ENCODE peak calls at places on chromosomes 16 and 17, in five cellular contexts. X, B, V, K and O are unnamed samples.

GRCh38 chr17:63698886-63699637 is 863 bp downstream of the LIMD2 start:
- DNase-seq in X (peak), B (peak), V (peak), K (peak), O (peak)

GRCh38 chr16:87970206-87970605 is 19.0 kb downstream of the BANP start:
- DNase-seq in X (no peak), B (no peak), V (no peak), K (no peak), O (no peak)

GRCh38 chr17:12983986-12984932 is 33.6 kb downstream of the ELAC2 start:
- DNase-seq in X (no peak), B (no peak), V (peak), K (peak), O (peak)

GRCh38 chr17:28963212-28963611 is 11.9 kb upstream of the PHF12 start:
- DNase-seq in X (no peak), B (no peak), V (no peak), K (peak), O (no peak)

GRCh38 chr17:13010959-13011358 is 6.9 kb downstream of the ELAC2 start:
- DNase-seq in X (no peak), B (no peak), V (no peak), K (no peak), O (no peak)

GRCh38 chr17:77212833-77213777 is 72.3 kb downstream of the SEC14L1 start:
- DNase-seq in X (no peak), B (no peak), V (no peak), K (no peak), O (no peak)

GRCh38 chr17:79968116-79968515 is 67.6 kb downstream of the TBC1D16 start:
- DNase-seq in X (no peak), B (no peak), V (no peak), K (no peak), O (no peak)

GRCh38 chr17:13393841-13394710 is 207.7 kb downstream of the HS3ST3A1 start:
- DNase-seq in X (no peak), B (no peak), V (peak), K (no peak), O (no peak)

GRCh38 chr16:65121870-65122723 is at the start of gene CDH11:
- DNase-seq in X (peak), B (no peak), V (peak), K (peak), O (peak)

GRCh38 chr17:80979547-80980378 is 11.9 kb upstream of the CHMP6 start:
- DNase-seq in X (no peak), B (no peak), V (no peak), K (no peak), O (no peak)

GRCh38 chr16:824601-825000 is 24.1 kb upstream of the GNG13 start:
- DNase-seq in X (no peak), B (no peak), V (no peak), K (no peak), O (no peak)

GRCh38 chr16:63856537-63856936 is 1265.3 kb downstream of the CDH11 start:
- DNase-seq in X (no peak), B (no peak), V (no peak), K (peak), O (no peak)

GRCh38 chr16:49216593-49216992 is 65.0 kb downstream of the CBLN1 start:
- DNase-seq in X (peak), B (no peak), V (no peak), K (no peak), O (no peak)

GRCh38 chr17:40283662-40284061 is 4.0 kb upstream of the CDC6 start:
- DNase-seq in X (no peak), B (no peak), V (no peak), K (no peak), O (no peak)

GRCh38 chr17:43645765-43646481 is 15.8 kb downstream of the MEOX1 start:
- DNase-seq in X (no peak), B (no peak), V (peak), K (peak), O (peak)

GRCh38 chr16:85910073-85910853 is 11.3 kb downstream of the IRF8 start:
- DNase-seq in X (no peak), B (peak), V (no peak), K (no peak), O (no peak)

GRCh38 chr17:73639322-73639721 is 4.9 kb downstream of the SDK2 start:
- DNase-seq in X (no peak), B (no peak), V (no peak), K (no peak), O (peak)

GRCh38 chr16:85888405-85889331 is 10.3 kb upstream of the IRF8 start:
- DNase-seq in X (no peak), B (peak), V (no peak), K (no peak), O (no peak)

GRCh38 chr17:31582151-31582907 is 190.9 kb downstream of the RAB11FIP4 start:
- DNase-seq in X (no peak), B (no peak), V (peak), K (peak), O (peak)

GRCh38 chr16:17566075-17566474 is 95.3 kb upstream of the XYLT1 start:
- DNase-seq in X (no peak), B (no peak), V (no peak), K (no peak), O (no peak)

GRCh38 chr16:17566656-17567450 is 96.1 kb upstream of the XYLT1 start:
- DNase-seq in X (no peak), B (no peak), V (no peak), K (no peak), O (no peak)

GRCh38 chr16:17567455-17567854 is 96.7 kb upstream of the XYLT1 start:
- DNase-seq in X (no peak), B (no peak), V (no peak), K (no peak), O (no peak)

GRCh38 chr16:17564856-17565255 is 94.1 kb upstream of the XYLT1 start:
- DNase-seq in X (no peak), B (no peak), V (no peak), K (no peak), O (no peak)

DNA sequence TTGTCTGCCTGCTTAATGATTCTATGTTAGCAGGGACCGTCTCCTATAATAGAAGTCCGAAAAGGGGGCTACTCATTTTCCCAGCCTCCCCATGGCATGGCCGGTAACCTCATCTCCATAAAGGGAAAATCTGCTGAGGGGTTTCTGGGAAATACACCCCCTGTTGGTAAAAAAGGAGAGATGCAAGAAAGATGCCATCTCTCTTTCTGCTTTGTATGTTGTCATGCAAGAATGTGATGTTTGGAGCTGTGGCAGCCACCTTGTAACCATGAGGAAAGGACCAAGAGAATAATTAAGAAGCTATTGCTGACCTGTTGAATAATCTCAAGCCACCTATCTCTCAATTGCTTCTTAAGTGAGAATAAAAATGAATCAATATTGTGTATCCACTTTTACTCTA is 94.8 kb upstream of the XYLT1 start:
- DNase-seq in X (no peak), B (no peak), V (no peak), K (no peak), O (no peak)
- H3K27ac ChIP-seq in X (no peak), B (no peak), V (no peak), K (no peak), O (no peak)

DNA sequence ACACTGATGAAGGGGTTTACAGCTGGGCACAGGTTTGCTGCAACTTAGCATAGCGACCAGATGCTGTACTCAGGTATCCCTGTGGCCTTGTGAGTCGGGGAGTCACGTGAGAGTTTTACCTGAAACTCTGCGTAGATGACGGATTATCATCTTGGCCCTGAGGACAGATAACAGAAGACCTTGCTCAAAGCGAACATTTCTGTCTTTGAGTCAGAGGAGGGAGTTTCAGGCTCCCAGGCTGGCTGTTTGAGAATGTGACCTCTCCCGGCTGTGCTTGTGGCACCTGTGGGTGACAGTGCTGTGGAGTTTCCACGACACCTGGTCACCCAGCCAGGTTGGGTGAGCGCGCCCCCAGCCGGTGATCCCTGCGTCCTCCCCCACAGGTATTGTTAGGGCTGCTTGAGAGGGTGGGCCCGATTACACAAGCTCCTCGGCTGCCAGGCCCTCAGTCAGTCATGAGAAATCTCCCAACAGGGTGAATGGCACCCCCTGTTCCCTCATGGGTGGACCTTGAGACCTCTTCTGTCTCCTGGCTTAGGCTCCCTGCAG is 44.4 kb upstream of the CRISPLD2 start:
- DNase-seq in X (no peak), B (no peak), V (no peak), K (no peak), O (no peak)
- H3K27ac ChIP-seq in X (no peak), B (no peak), V (no peak), K (no peak), O (peak)

GRCh38 chr16:84538441-84538840 is 34.0 kb upstream of the MEAK7 start:
- DNase-seq in X (no peak), B (no peak), V (no peak), K (no peak), O (no peak)
- H3K27ac ChIP-seq in X (no peak), B (no peak), V (no peak), K (no peak), O (no peak)

GRCh38 chr16:75109732-75110243 is 6.8 kb downstream of the LDHD start:
- DNase-seq in X (no peak), B (peak), V (peak), K (no peak), O (peak)
- H3K27ac ChIP-seq in X (no peak), B (peak), V (peak), K (peak), O (peak)

GRCh38 chr16:30736995-30737793 is 11.0 kb upstream of the PHKG2 start:
- DNase-seq in X (no peak), B (no peak), V (no peak), K (no peak), O (no peak)

GRCh38 chr16:30738984-30739951 is 9.0 kb upstream of the PHKG2 start:
- DNase-seq in X (no peak), B (no peak), V (peak), K (no peak), O (no peak)

GRCh38 chr16:30740364-30741251 is 7.6 kb upstream of the PHKG2 start:
- DNase-seq in X (peak), B (no peak), V (peak), K (peak), O (peak)

GRCh38 chr16:30741461-30741914 is 6.7 kb upstream of the PHKG2 start:
- DNase-seq in X (peak), B (no peak), V (no peak), K (peak), O (no peak)

GRCh38 chr16:30737794-30738648 is 10.2 kb upstream of the PHKG2 start:
- DNase-seq in X (no peak), B (no peak), V (no peak), K (no peak), O (peak)
- H3K27ac ChIP-seq in X (no peak), B (no peak), V (no peak), K (no peak), O (no peak)

DNA sequence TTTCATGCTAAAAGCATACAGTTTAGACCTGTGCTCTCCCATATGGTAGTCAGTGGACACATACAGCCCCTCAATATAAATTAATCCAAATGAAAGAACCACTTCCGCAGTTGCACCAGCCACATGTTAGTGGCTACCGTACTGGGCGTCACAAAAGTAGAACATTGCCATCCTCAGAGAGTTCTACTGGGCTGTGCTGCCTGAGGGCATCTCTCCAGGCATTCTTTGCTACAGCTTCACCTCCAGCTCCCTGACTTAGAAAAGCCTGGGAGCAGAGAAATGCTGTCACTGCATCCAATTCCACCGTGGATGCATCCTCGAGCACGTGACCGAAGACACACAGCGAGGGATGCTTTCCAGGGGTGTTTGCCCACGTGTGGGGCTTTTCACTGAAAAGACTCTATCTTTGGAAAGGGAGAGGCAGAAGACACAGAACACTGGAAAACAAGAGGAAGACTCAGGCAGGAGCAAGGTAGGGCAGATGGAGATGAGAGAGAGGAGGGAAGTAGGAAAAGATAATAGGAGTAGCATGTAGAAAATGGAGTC is 86.4 kb downstream of the GAS7 start:
- DNase-seq in X (no peak), B (no peak), V (no peak), K (no peak), O (no peak)
- H3K27ac ChIP-seq in X (no peak), B (no peak), V (no peak), K (no peak), O (no peak)